ENCODE peak calls at places on chromosomes 12 and 14, in four cellular contexts. G, P, X and Y are unnamed samples.

GRCh38 chr12:50659690-50660424 is 104.0 kb upstream of the ATF1 start:
- DNase-seq in G (no peak), P (no peak), X (no peak), Y (no peak)

GRCh38 chr12:92144631-92145480 is 790 bp downstream of the BTG1 start:
- DNase-seq in G (peak), P (peak), X (peak), Y (no peak)

GRCh38 chr14:105167303-105168092 is 1.1 kb downstream of the JAG2 start:
- DNase-seq in G (no peak), P (peak), X (peak), Y (no peak)

GRCh38 chr12:52634266-52635056 is 16.1 kb upstream of the KRT73 start:
- DNase-seq in G (no peak), P (peak), X (no peak), Y (no peak)

GRCh38 chr12:5232826-5233500 is 189.3 kb downstream of the KCNA5 start:
- DNase-seq in G (no peak), P (no peak), X (no peak), Y (no peak)

GRCh38 chr14:50067723-50068495 is 48.5 kb downstream of the VCPKMT start:
- DNase-seq in G (no peak), P (peak), X (no peak), Y (no peak)

GRCh38 chr12:104974626-104975290 is 11.4 kb upstream of the NOPCHAP1 start:
- DNase-seq in G (no peak), P (no peak), X (no peak), Y (no peak)

GRCh38 chr12:57237952-57238853 is 8.7 kb downstream of the SHMT2 start:
- DNase-seq in G (no peak), P (no peak), X (no peak), Y (no peak)

GRCh38 chr14:58566979-58567378 is 70.8 kb upstream of the DACT1 start:
- DNase-seq in G (no peak), P (no peak), X (no peak), Y (no peak)

GRCh38 chr14:74836251-74836957 is 39.5 kb downstream of the PROX2 start:
- DNase-seq in G (no peak), P (no peak), X (no peak), Y (no peak)